ENCODE peak calls at places on chromosomes 12 and 14, in ten cellular contexts. I is mesothelial cell of epicardium; J is LoVo; Y is cardiac fibroblast; Q is Daoy; V is caudate nucleus; H is HFFc6; A is fibroblast of pulmonary artery; M is upper lobe of right lung; Z is stimulated activated CD8-positive, alpha-beta memory T cell treated with anti-CD3 and anti-CD28 coated beads, Interleukin-7, amount 100 ng/mL, for 24 hours. U is an unnamed sample.

GRCh38 chr12:121490401-121491257 is 90.2 kb downstream of the KDM2B start:
- DNase-seq in I (no peak), J (no peak), Y (no peak), Q (no peak), V (no peak), H (no peak), A (no peak), M (no peak), Z (no peak), U (no peak)

GRCh38 chr14:78950654-78951053 is 780.5 kb downstream of the NRXN3 start:
- DNase-seq in I (no peak), J (no peak), Y (peak), Q (no peak), V (no peak), H (peak), A (peak), M (no peak), Z (no peak), U (no peak)

GRCh38 chr12:46071769-46072624 is 81.6 kb upstream of the SCAF11 start:
- DNase-seq in I (peak), J (peak), Y (peak), Q (peak), V (peak), H (peak), A (peak), M (peak), Z (peak), U (peak)

GRCh38 chr12:103728323-103728722 is 112.7 kb downstream of the NT5DC3 start:
- DNase-seq in I (no peak), J (no peak), Y (peak), Q (peak), V (no peak), H (no peak), A (peak), M (no peak), Z (no peak), U (no peak)

GRCh38 chr12:113242018-113242418 is 20.8 kb downstream of the TPCN1 start:
- DNase-seq in I (no peak), J (no peak), Y (no peak), Q (peak), V (no peak), H (no peak), A (no peak), M (peak), Z (no peak), U (no peak)

GRCh38 chr12:89083491-89083890 is 268.8 kb downstream of the DUSP6 start:
- DNase-seq in I (no peak), J (no peak), Y (no peak), Q (no peak), V (no peak), H (no peak), A (no peak), M (no peak), Z (no peak), U (no peak)

GRCh38 chr12:23472329-23472971 is 477.0 kb downstream of the SOX5 start:
- DNase-seq in I (no peak), J (peak), Y (no peak), Q (no peak), V (no peak), H (no peak), A (no peak), M (peak), Z (no peak), U (no peak)

GRCh38 chr12:26246483-26247164 is 51.3 kb downstream of the SSPN start:
- DNase-seq in I (no peak), J (peak), Y (no peak), Q (no peak), V (no peak), H (no peak), A (no peak), M (no peak), Z (no peak), U (no peak)

GRCh38 chr12:57012600-57013465 is 3.5 kb downstream of the TAC3 start:
- DNase-seq in I (no peak), J (no peak), Y (no peak), Q (no peak), V (no peak), H (no peak), A (no peak), M (no peak), Z (no peak), U (no peak)

GRCh38 chr12:95810411-95810810 is 19.8 kb upstream of the NTN4 start:
- DNase-seq in I (no peak), J (no peak), Y (no peak), Q (no peak), V (no peak), H (no peak), A (no peak), M (no peak), Z (no peak), U (no peak)

U was measured in activated CD8-positive, alpha-beta memory T cell treated with anti-CD3 and anti-CD28 coated beads for 48 hours.